ENCODE peak calls at places on chromosome 14, in five cellular contexts. One of them, this sample, is unnamed.

GRCh38 chr14:28759056-28759657 is 7.4 kb upstream of the FOXG1 start:
- DNase-seq in stomach: no peak
- DNase-seq in prostate gland: no peak
- DNase-seq in GM23338: no peak
- DNase-seq in HCT116: no peak
- DNase-seq in this sample: no peak

GRCh38 chr14:35042632-35043031 is 3.4 kb upstream of the FAM177A1 start:
- DNase-seq in prostate gland: no peak
- DNase-seq in HCT116: no peak
- DNase-seq in stomach: no peak
- DNase-seq in GM23338: no peak
- DNase-seq in this sample: no peak

GRCh38 chr14:56687123-56687522 is 107.5 kb downstream of the TMEM260 start:
- DNase-seq in HCT116: no peak
- DNase-seq in prostate gland: no peak
- DNase-seq in stomach: no peak
- DNase-seq in GM23338: no peak
- DNase-seq in this sample: no peak

GRCh38 chr14:26621366-26621765 is 23.5 kb upstream of the NOVA1 start:
- DNase-seq in prostate gland: no peak
- DNase-seq in HCT116: no peak
- DNase-seq in stomach: no peak
- DNase-seq in GM23338: no peak
- DNase-seq in this sample: no peak

GRCh38 chr14:35254736-35255135 is 37.4 kb upstream of the PSMA6 start:
- DNase-seq in stomach: no peak
- DNase-seq in prostate gland: no peak
- DNase-seq in HCT116: no peak
- DNase-seq in GM23338: no peak
- DNase-seq in this sample: no peak

GRCh38 chr14:60195179-60195810 is 30.1 kb upstream of the DHRS7 start:
- DNase-seq in prostate gland: no peak
- DNase-seq in stomach: no peak
- DNase-seq in GM23338: peak
- DNase-seq in HCT116: no peak
- DNase-seq in this sample: no peak

GRCh38 chr14:34733245-34733644 is 18.9 kb upstream of the CFL2 start:
- DNase-seq in stomach: no peak
- DNase-seq in GM23338: no peak
- DNase-seq in HCT116: peak
- DNase-seq in prostate gland: no peak
- DNase-seq in this sample: no peak

GRCh38 chr14:35632276-35633071 is 98.5 kb downstream of the INSM2 start:
- DNase-seq in stomach: no peak
- DNase-seq in prostate gland: no peak
- DNase-seq in GM23338: no peak
- DNase-seq in HCT116: no peak
- DNase-seq in this sample: no peak

GRCh38 chr14:92906823-92907222 is 16.1 kb upstream of the CHGA start:
- DNase-seq in prostate gland: no peak
- DNase-seq in stomach: no peak
- DNase-seq in GM23338: no peak
- DNase-seq in HCT116: no peak
- DNase-seq in this sample: no peak

GRCh38 chr14:68970096-68970612 is 8.9 kb downstream of the ACTN1 start:
- DNase-seq in GM23338: peak
- DNase-seq in HCT116: no peak
- DNase-seq in stomach: no peak
- DNase-seq in prostate gland: peak
- DNase-seq in this sample: no peak

GRCh38 chr14:52553671-52554575 is 1.3 kb downstream of the GPR137C start:
- DNase-seq in GM23338: peak
- DNase-seq in stomach: peak
- DNase-seq in prostate gland: peak
- DNase-seq in HCT116: peak
- DNase-seq in this sample: peak

GRCh38 chr14:91202234-91202974 is 42.1 kb downstream of the GPR68 start:
- DNase-seq in prostate gland: peak
- DNase-seq in HCT116: no peak
- DNase-seq in stomach: peak
- DNase-seq in GM23338: no peak
- DNase-seq in this sample: peak

GRCh38 chr14:22168092-22168955 is 420.7 kb downstream of the DAD1 start:
- DNase-seq in GM23338: peak
- DNase-seq in HCT116: no peak
- DNase-seq in stomach: no peak
- DNase-seq in prostate gland: no peak
- DNase-seq in this sample: no peak

GRCh38 chr14:59333668-59334067 is 131.5 kb downstream of the GPR135 start:
- DNase-seq in prostate gland: peak
- DNase-seq in stomach: no peak
- DNase-seq in GM23338: no peak
- DNase-seq in HCT116: no peak
- DNase-seq in this sample: no peak

GRCh38 chr14:67675219-67675582 is 769 bp upstream of the VTI1B start:
- DNase-seq in prostate gland: no peak
- DNase-seq in stomach: no peak
- DNase-seq in GM23338: no peak
- DNase-seq in HCT116: no peak
- DNase-seq in this sample: no peak

GRCh38 chr14:74984241-74985027 is 18.3 kb upstream of the EIF2B2 start:
- DNase-seq in stomach: no peak
- DNase-seq in prostate gland: no peak
- DNase-seq in HCT116: no peak
- DNase-seq in GM23338: no peak
- DNase-seq in this sample: no peak

GRCh38 chr14:74983343-74983742 is 19.4 kb upstream of the EIF2B2 start:
- DNase-seq in stomach: no peak
- DNase-seq in HCT116: no peak
- DNase-seq in prostate gland: no peak
- DNase-seq in GM23338: no peak
- DNase-seq in this sample: no peak

GRCh38 chr14:74988131-74988530 is 14.6 kb upstream of the EIF2B2 start:
- DNase-seq in stomach: no peak
- DNase-seq in HCT116: peak
- DNase-seq in GM23338: no peak
- DNase-seq in prostate gland: no peak
- DNase-seq in this sample: no peak

GRCh38 chr14:74985028-74985310 is 17.8 kb upstream of the EIF2B2 start:
- DNase-seq in GM23338: no peak
- DNase-seq in stomach: no peak
- DNase-seq in prostate gland: no peak
- DNase-seq in HCT116: no peak
- DNase-seq in this sample: no peak

GRCh38 chr14:74985806-74986205 is 16.9 kb upstream of the EIF2B2 start:
- DNase-seq in HCT116: no peak
- DNase-seq in GM23338: no peak
- DNase-seq in prostate gland: no peak
- DNase-seq in stomach: no peak
- DNase-seq in this sample: no peak
- TF ChIP-seq CTCF in HCT116: no peak
- TF ChIP-seq CTCF in GM23338: no peak
- TF ChIP-seq CTCF in prostate gland: no peak
- TF ChIP-seq CTCF in stomach: no peak
- TF ChIP-seq CTCF in this sample: no peak

GRCh38 chr14:105090493-105091334 is 25.5 kb upstream of the GPR132 start:
- DNase-seq in stomach: peak
- DNase-seq in GM23338: peak
- DNase-seq in prostate gland: peak
- DNase-seq in HCT116: peak
- DNase-seq in this sample: peak
- TF ChIP-seq POLR2AphosphoS5 in stomach: no peak
- TF ChIP-seq POLR2AphosphoS5 in GM23338: no peak
- TF ChIP-seq POLR2AphosphoS5 in prostate gland: peak
- TF ChIP-seq POLR2AphosphoS5 in HCT116: peak
- TF ChIP-seq POLR2AphosphoS5 in this sample: no peak

GRCh38 chr14:72876710-72877063 is 17.2 kb downstream of the DPF3 start:
- DNase-seq in stomach: no peak
- DNase-seq in prostate gland: no peak
- DNase-seq in HCT116: no peak
- DNase-seq in GM23338: peak
- DNase-seq in this sample: no peak
- TF ChIP-seq CTCF in stomach: no peak
- TF ChIP-seq CTCF in prostate gland: no peak
- TF ChIP-seq CTCF in HCT116: no peak
- TF ChIP-seq CTCF in GM23338: no peak
- TF ChIP-seq CTCF in this sample: no peak

GRCh38 chr14:94598816-94599655 is 13.2 kb upstream of the SERPINA3 start:
- DNase-seq in HCT116: peak
- DNase-seq in GM23338: peak
- DNase-seq in stomach: peak
- DNase-seq in prostate gland: peak
- DNase-seq in this sample: peak

GRCh38 chr14:94599656-94600004 is 12.6 kb upstream of the SERPINA3 start:
- DNase-seq in HCT116: no peak
- DNase-seq in prostate gland: no peak
- DNase-seq in GM23338: no peak
- DNase-seq in stomach: no peak
- DNase-seq in this sample: no peak

GRCh38 chr14:94602722-94603121 is 9.5 kb upstream of the SERPINA3 start:
- DNase-seq in GM23338: no peak
- DNase-seq in stomach: no peak
- DNase-seq in HCT116: no peak
- DNase-seq in prostate gland: no peak
- DNase-seq in this sample: no peak

GRCh38 chr14:94600148-94600545 is 12.0 kb upstream of the SERPINA3 start:
- DNase-seq in prostate gland: no peak
- DNase-seq in HCT116: no peak
- DNase-seq in stomach: no peak
- DNase-seq in GM23338: no peak
- DNase-seq in this sample: no peak

GRCh38 chr14:94601961-94602391 is 10.2 kb upstream of the SERPINA3 start:
- DNase-seq in HCT116: peak
- DNase-seq in prostate gland: peak
- DNase-seq in stomach: peak
- DNase-seq in GM23338: no peak
- DNase-seq in this sample: peak
- TF ChIP-seq POLR2AphosphoS5 in HCT116: no peak
- TF ChIP-seq POLR2AphosphoS5 in prostate gland: peak
- TF ChIP-seq POLR2AphosphoS5 in stomach: peak
- TF ChIP-seq POLR2AphosphoS5 in GM23338: no peak
- TF ChIP-seq POLR2AphosphoS5 in this sample: no peak

GRCh38 chr14:65128096-65128495 is 25.8 kb upstream of the MAX start:
- DNase-seq in HCT116: no peak
- DNase-seq in GM23338: no peak
- DNase-seq in stomach: no peak
- DNase-seq in prostate gland: no peak
- DNase-seq in this sample: no peak
- TF ChIP-seq CTCF in HCT116: no peak
- TF ChIP-seq CTCF in GM23338: no peak
- TF ChIP-seq CTCF in stomach: no peak
- TF ChIP-seq CTCF in prostate gland: no peak
- TF ChIP-seq CTCF in this sample: no peak

DNA sequence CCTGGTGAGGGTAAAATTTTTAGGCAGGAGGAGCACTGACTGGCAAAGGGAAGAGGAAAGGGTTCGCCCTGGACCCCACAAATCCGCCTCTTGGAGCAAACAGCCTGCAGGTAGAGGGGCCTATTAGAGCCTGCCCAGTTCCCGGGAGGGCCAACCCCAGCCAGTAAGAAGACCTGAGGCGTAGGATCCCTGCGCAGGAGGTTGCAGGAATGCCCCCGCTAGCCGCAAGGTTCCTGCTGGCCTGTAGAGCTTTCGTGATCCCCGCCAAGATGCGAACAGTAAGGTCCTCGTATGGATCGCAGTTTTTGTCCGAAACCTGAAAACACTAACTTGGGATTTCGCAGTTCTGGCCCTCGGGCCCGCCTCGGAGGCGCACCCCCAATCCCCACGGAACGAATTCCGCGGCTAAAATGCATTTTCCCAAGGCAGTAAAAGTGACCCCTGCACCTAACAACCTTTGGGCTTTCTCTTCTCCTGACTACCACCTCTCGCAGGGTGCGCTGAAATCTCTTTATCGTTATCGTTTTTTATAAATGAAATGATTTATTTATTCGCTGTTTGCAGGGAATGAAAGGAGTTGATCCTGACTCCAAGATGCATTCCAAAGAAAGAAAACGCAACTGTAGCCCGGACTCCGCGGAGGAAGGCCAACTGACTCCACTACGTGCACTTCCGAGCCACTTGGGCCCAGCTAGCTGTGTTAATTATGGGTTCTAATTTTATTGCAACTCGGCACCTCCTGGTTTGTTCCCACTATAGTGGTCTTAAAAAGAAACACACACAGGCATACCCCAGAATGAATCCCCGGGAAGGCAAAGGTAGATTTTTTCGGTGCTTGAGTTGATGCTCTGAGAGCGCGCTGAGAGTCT is 7.2 kb upstream of the PAX9 start:
- DNase-seq in stomach: no peak
- DNase-seq in GM23338: peak
- DNase-seq in HCT116: no peak
- DNase-seq in prostate gland: no peak
- DNase-seq in this sample: no peak
- TF ChIP-seq POLR2AphosphoS5 in stomach: no peak
- TF ChIP-seq POLR2AphosphoS5 in GM23338: no peak
- TF ChIP-seq POLR2AphosphoS5 in HCT116: no peak
- TF ChIP-seq POLR2AphosphoS5 in prostate gland: no peak
- TF ChIP-seq POLR2AphosphoS5 in this sample: no peak